ENCODE peak calls at places on chromosome 1, in six cellular contexts. X is Right ventricle myocardium superior, T is ecto neural progenitor cell, K is choroid plexus epithelial cell, F is caudate nucleus, C is neural crest cell. J is an unnamed sample.

GRCh38 chr1:163824490-163824889 is 502.7 kb downstream of the NUF2 start:
- DNase-seq in X (no peak), F (no peak), C (no peak), T (no peak), K (no peak), J (no peak)

GRCh38 chr1:70997793-70998192 is 49.8 kb downstream of the PTGER3 start:
- DNase-seq in X (no peak), F (no peak), T (no peak), C (no peak), K (no peak), J (no peak)

GRCh38 chr1:50105430-50105829 is 3.3 kb upstream of the ELAVL4 start:
- DNase-seq in F (no peak), T (no peak), X (no peak), K (no peak), C (no peak), J (no peak)

GRCh38 chr1:209406111-209406654 is 177.3 kb upstream of the CAMK1G start:
- DNase-seq in K (no peak), C (no peak), T (no peak), X (no peak), F (no peak), J (no peak)

GRCh38 chr1:168635129-168635528 is 58.7 kb downstream of the XCL1 start:
- DNase-seq in K (no peak), X (no peak), C (no peak), T (no peak), F (no peak), J (no peak)

GRCh38 chr1:153506831-153507413 is 28.9 kb downstream of the S100A6 start:
- DNase-seq in T (no peak), C (no peak), F (no peak), K (peak), X (peak), J (no peak)

GRCh38 chr1:36876990-36877389 is 157.3 kb downstream of the GRIK3 start:
- DNase-seq in K (no peak), C (no peak), F (no peak), X (no peak), T (peak), J (no peak)

GRCh38 chr1:89600792-89601191 is 32.1 kb upstream of the LRRC8C start:
- DNase-seq in C (no peak), T (no peak), X (no peak), K (no peak), F (no peak), J (no peak)

GRCh38 chr1:210584439-210585113 is 255.9 kb downstream of the HHAT start:
- DNase-seq in X (peak), K (peak), F (peak), T (peak), C (peak), J (peak)

GRCh38 chr1:10686404-10687040 is 109.9 kb downstream of the CASZ1 start:
- DNase-seq in T (no peak), F (no peak), X (no peak), C (no peak), K (no peak), J (no peak)

GRCh38 chr1:25927541-25928265 is 21.5 kb upstream of the STMN1 start:
- DNase-seq in C (peak), T (peak), X (no peak), F (no peak), K (no peak), J (no peak)

GRCh38 chr1:4770713-4771112 is 116.3 kb downstream of the AJAP1 start:
- DNase-seq in K (no peak), C (no peak), T (no peak), F (no peak), X (no peak), J (no peak)

GRCh38 chr1:154837034-154837678 is 32.9 kb downstream of the KCNN3 start:
- DNase-seq in K (no peak), F (no peak), T (no peak), X (peak), C (no peak), J (no peak)

GRCh38 chr1:190084552-190084951 is 393.1 kb downstream of the BRINP3 start:
- DNase-seq in T (peak), X (no peak), F (no peak), K (no peak), C (peak), J (peak)

GRCh38 chr1:119720866-119721440 is 9.2 kb downstream of the PHGDH start:
- DNase-seq in C (no peak), T (no peak), X (no peak), K (no peak), F (no peak), J (no peak)

GRCh38 chr1:216596298-216596947 is 126.8 kb downstream of the ESRRG start:
- DNase-seq in T (no peak), C (no peak), K (no peak), X (no peak), F (no peak), J (peak)

GRCh38 chr1:200907611-200908097 is 13.0 kb downstream of the INAVA start:
- DNase-seq in T (no peak), C (no peak), X (no peak), F (no peak), K (peak), J (no peak)

GRCh38 chr1:12244078-12244477 is 14.2 kb downstream of the VPS13D start:
- DNase-seq in F (no peak), K (peak), T (no peak), X (no peak), C (no peak), J (peak)

GRCh38 chr1:150559627-150560010 is 10.4 kb downstream of the ADAMTSL4 start:
- DNase-seq in K (no peak), F (no peak), X (no peak), T (no peak), C (no peak), J (no peak)

GRCh38 chr1:157580179-157580827 is 17.6 kb downstream of the FCRL4 start:
- DNase-seq in X (no peak), T (no peak), C (peak), F (no peak), K (peak), J (peak)

GRCh38 chr1:2182376-2182775 is 12.2 kb downstream of the FAAP20 start:
- DNase-seq in T (no peak), C (no peak), X (no peak), K (no peak), F (no peak), J (no peak)

GRCh38 chr1:234605983-234606730 is 3.8 kb downstream of the IRF2BP2 start:
- DNase-seq in T (no peak), X (peak), F (no peak), C (no peak), K (peak), J (no peak)

GRCh38 chr1:182093781-182094180 is 32.3 kb upstream of the ZNF648 start:
- DNase-seq in C (no peak), X (no peak), F (no peak), K (no peak), T (no peak), J (no peak)

GRCh38 chr1:160813215-160813614 is 17.2 kb downstream of the LY9 start:
- DNase-seq in T (no peak), X (no peak), F (no peak), C (no peak), K (no peak), J (no peak)